ENCODE peak calls at places on chromosomes 7 and 10, in six cellular contexts. X is NCI-H774, B is retina, A is endothelial cell, W is sciatic nerve, D is heart left ventricle. S is an unnamed sample.
A peak's percentile ranks its signal among the peaks of the same experiment; 100 is the strongest.

GRCh38 chr10:77474386-77474785 is 163.2 kb downstream of the KCNMA1 start:
- DNase-seq in B (no peak), D (no peak), W (no peak), A (no peak), X (no peak), S (no peak)

GRCh38 chr7:135853499-135853898 is 104.9 kb upstream of the FAM180A start:
- DNase-seq in A (no peak), W (no peak), D (no peak), B (no peak), X (no peak), S (no peak)

GRCh38 chr7:47383064-47383463 is 198.8 kb downstream of the TNS3 start:
- DNase-seq in D (no peak), X (no peak), A (no peak), B (peak; percentile 22), W (no peak), S (no peak)

GRCh38 chr10:1205450-1206030 is 149.4 kb downstream of the WDR37 start:
- DNase-seq in B (no peak), W (peak; percentile 42), D (no peak), X (no peak), A (no peak), S (no peak)

GRCh38 chr10:51773681-51774080 is 74.3 kb upstream of the CSTF2T start:
- DNase-seq in X (no peak), B (no peak), D (no peak), W (no peak), A (no peak), S (no peak)

GRCh38 chr10:24893127-24893526 is 59.3 kb downstream of the PRTFDC1 start:
- DNase-seq in D (no peak), X (no peak), B (no peak), A (no peak), W (no peak), S (no peak)

GRCh38 chr10:1328409-1328808 is 272.2 kb downstream of the WDR37 start:
- DNase-seq in W (no peak), A (no peak), X (no peak), D (no peak), B (no peak), S (no peak)

GRCh38 chr7:155291045-155291530 is 6.6 kb upstream of the INSIG1 start:
- DNase-seq in W (no peak), X (no peak), B (no peak), D (peak; percentile 49), A (no peak), S (no peak)

GRCh38 chr10:97229322-97229721 is 43.6 kb upstream of the SLIT1 start:
- DNase-seq in X (no peak), D (no peak), W (no peak), B (no peak), A (no peak), S (no peak)

GRCh38 chr7:143512488-143513340 is 35.0 kb downstream of the TAS2R41 start:
- DNase-seq in A (no peak), X (no peak), B (no peak), D (no peak), W (no peak), S (no peak)

GRCh38 chr7:10706875-10707493 is 266.7 kb upstream of the PHF14 start:
- DNase-seq in B (no peak), W (no peak), A (no peak), D (no peak), X (no peak), S (no peak)

GRCh38 chr7:143049380-143049779 is 2.8 kb upstream of the OR6V1 start:
- DNase-seq in D (peak; percentile 30), B (no peak), A (no peak), W (no peak), X (no peak), S (no peak)

GRCh38 chr7:85074-85945 is 107.1 kb upstream of the FAM20C start:
- DNase-seq in W (peak; percentile 55), B (no peak), A (no peak), D (peak; percentile 59), X (no peak), S (no peak)

GRCh38 chr7:127322351-127322750 is 69.6 kb upstream of the GRM8 start:
- DNase-seq in X (no peak), A (no peak), D (no peak), B (no peak), W (no peak), S (no peak)

GRCh38 chr7:133551471-133551870 is 298.6 kb downstream of the EXOC4 start:
- DNase-seq in X (no peak), W (no peak), A (no peak), D (no peak), B (no peak), S (no peak)

GRCh38 chr7:44289341-44290249 is 35.8 kb downstream of the CAMK2B start:
- DNase-seq in A (no peak), W (peak; percentile 31), B (peak; percentile 54), X (no peak), D (peak; percentile 34), S (no peak)

GRCh38 chr7:111532625-111533024 is 29.7 kb downstream of the IMMP2L start:
- DNase-seq in B (no peak), D (peak; percentile 42), A (no peak), W (no peak), X (no peak), S (no peak)

GRCh38 chr10:117112220-117112619 is 25.9 kb downstream of the VAX1 start:
- DNase-seq in D (no peak), X (no peak), B (no peak), W (no peak), A (no peak), S (no peak)

GRCh38 chr10:71266147-71266917 is 52.7 kb upstream of the SLC29A3 start:
- DNase-seq in B (no peak), A (no peak), X (no peak), D (peak; percentile 81), W (no peak), S (peak; percentile 64)

GRCh38 chr10:25170627-25171026 is 4.2 kb upstream of the GPR158 start:
- DNase-seq in X (no peak), W (no peak), A (no peak), B (no peak), D (no peak), S (no peak)

GRCh38 chr10:124035928-124036558 is 57.4 kb downstream of the CHST15 start:
- DNase-seq in X (no peak), D (peak; percentile 48), A (no peak), B (no peak), W (no peak), S (no peak)

GRCh38 chr7:27162930-27163775 is 2.2 kb downstream of the HOXA9 start:
- DNase-seq in D (peak; percentile 9), X (no peak), B (no peak), W (no peak), A (no peak), S (no peak)

GRCh38 chr10:62617702-62618451 is 186.6 kb upstream of the ADO start:
- DNase-seq in W (no peak), X (no peak), A (no peak), D (no peak), B (no peak), S (no peak)

GRCh38 chr10:22481687-22482539 is 136.6 kb downstream of the SPAG6 start:
- DNase-seq in A (no peak), X (no peak), D (no peak), B (no peak), W (no peak), S (no peak)

GRCh38 chr10:120951288-120951687 is 100.1 kb downstream of the WDR11 start:
- DNase-seq in X (no peak), A (no peak), W (no peak), B (no peak), D (no peak), S (no peak)

GRCh38 chr7:138000081-138000701 is 1.7 kb downstream of the CREB3L2 start:
- DNase-seq in X (peak; percentile 5), B (peak; percentile 67), W (peak; percentile 79), A (no peak), D (peak; percentile 52), S (no peak)

GRCh38 chr10:16904619-16905018 is 87.4 kb upstream of the RSU1 start:
- DNase-seq in A (no peak), W (no peak), D (peak; percentile 24), X (no peak), B (no peak), S (no peak)

GRCh38 chr7:20786779-20787651 is at the start of gene SP8:
- DNase-seq in B (peak; percentile 83), W (no peak), D (no peak), A (peak; percentile 72), X (peak; percentile 86), S (no peak)